ENCODE peak calls at places on chromosomes 6 and 20, in five cellular contexts. N is Panc1, H is AG10803, P is AG09309, Z is heart left ventricle. J is an unnamed sample.

GRCh38 chr6:170450946-170451761 is 102.0 kb downstream of the PSMB1 start:
- DNase-seq in N (no peak), H (no peak), P (no peak), Z (no peak), J (no peak)

GRCh38 chr20:38298768-38299288 is 5.1 kb upstream of the BPI start:
- DNase-seq in N (no peak), H (peak), P (no peak), Z (peak), J (peak)

GRCh38 chr6:158376650-158377081 is 64.4 kb downstream of the TULP4 start:
- DNase-seq in N (no peak), H (peak), P (peak), Z (no peak), J (peak)

GRCh38 chr20:54452277-54452676 is 23.1 kb upstream of the DOK5 start:
- DNase-seq in N (no peak), H (no peak), P (no peak), Z (no peak), J (no peak)

GRCh38 chr6:13452346-13453171 is 34.8 kb downstream of the GFOD1 start:
- DNase-seq in N (no peak), H (no peak), P (no peak), Z (no peak), J (no peak)

GRCh38 chr20:35012227-35013069 is 56.8 kb downstream of the MYH7B start:
- DNase-seq in N (no peak), H (no peak), P (no peak), Z (no peak), J (no peak)

GRCh38 chr6:162082520-162082919 is 645.0 kb downstream of the PRKN start:
- DNase-seq in N (no peak), H (no peak), P (no peak), Z (no peak), J (no peak)

GRCh38 chr6:127933852-127934840 is 33.3 kb upstream of the THEMIS start:
- DNase-seq in N (no peak), H (no peak), P (no peak), Z (no peak), J (no peak)

GRCh38 chr6:113495521-113495920 is 361.6 kb upstream of the MARCKS start:
- DNase-seq in N (no peak), H (peak), P (peak), Z (no peak), J (peak)

GRCh38 chr6:108113557-108114519 is 39.3 kb upstream of the OSTM1 start:
- DNase-seq in N (no peak), H (peak), P (peak), Z (no peak), J (peak)
- TF ChIP-seq CTCF in N (peak), H (peak), P (peak), Z (peak), J (peak)

GRCh38 chr6:147752686-147753418 is 244.4 kb downstream of the SAMD5 start:
- DNase-seq in N (no peak), H (no peak), P (no peak), Z (no peak), J (no peak)
- TF ChIP-seq CTCF in N (no peak), H (no peak), P (no peak), Z (no peak), J (no peak)

GRCh38 chr20:63224272-63225081 is 8.5 kb upstream of the YTHDF1 start:
- DNase-seq in N (no peak), H (peak), P (no peak), Z (peak), J (peak)
- TF ChIP-seq CTCF in N (peak), H (peak), P (peak), Z (no peak), J (peak)

GRCh38 chr6:87407531-87407895 is 259 bp upstream of the CFAP206 start:
- DNase-seq in N (peak), H (peak), P (no peak), Z (no peak), J (no peak)

GRCh38 chr6:87408721-87409155 is 966 bp downstream of the CFAP206 start:
- DNase-seq in N (peak), H (no peak), P (no peak), Z (no peak), J (no peak)

DNA sequence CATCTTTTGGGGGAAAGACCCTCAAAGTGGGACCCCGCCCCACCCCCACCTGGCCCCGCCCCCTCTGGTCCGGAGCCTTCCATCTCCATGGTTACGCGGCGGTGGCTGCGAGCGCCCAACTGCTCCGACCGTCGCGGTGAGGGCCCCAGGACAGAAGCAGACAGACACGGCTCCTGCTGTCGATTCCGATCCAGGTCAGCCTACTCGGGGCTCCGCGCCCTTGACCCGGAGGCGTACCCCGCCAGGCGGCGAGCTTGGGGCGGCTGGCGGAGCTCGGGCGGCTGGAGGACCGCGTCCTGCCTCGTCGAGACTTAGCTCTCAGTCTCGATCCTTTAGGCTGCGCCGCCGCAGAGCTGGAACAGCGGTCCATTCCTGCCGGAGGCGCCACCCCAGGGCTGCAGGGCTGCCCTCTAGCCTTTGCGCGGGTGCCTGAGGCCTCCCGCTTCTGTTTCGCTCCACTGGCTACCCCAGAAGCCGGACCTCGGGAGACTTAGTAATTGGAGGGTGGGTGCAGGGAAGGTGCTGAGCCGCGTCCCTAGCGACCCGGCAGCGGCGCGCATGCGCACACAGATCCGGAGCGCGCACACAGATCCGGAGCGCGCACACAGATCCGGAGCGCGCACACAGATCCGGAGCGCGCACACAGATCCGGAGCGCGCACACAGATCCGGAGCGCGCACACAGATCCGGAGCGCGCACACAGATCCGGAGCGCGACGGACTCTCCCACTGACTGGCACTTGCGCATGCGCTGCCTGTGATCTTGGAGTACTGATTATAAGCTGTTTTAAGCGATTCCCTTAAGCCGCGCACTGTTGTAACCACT is at the start of gene CFAP206:
- DNase-seq in N (peak), H (peak), P (peak), Z (peak), J (peak)
- TF ChIP-seq CTCF in N (peak), H (no peak), P (peak), Z (peak), J (peak)

DNA sequence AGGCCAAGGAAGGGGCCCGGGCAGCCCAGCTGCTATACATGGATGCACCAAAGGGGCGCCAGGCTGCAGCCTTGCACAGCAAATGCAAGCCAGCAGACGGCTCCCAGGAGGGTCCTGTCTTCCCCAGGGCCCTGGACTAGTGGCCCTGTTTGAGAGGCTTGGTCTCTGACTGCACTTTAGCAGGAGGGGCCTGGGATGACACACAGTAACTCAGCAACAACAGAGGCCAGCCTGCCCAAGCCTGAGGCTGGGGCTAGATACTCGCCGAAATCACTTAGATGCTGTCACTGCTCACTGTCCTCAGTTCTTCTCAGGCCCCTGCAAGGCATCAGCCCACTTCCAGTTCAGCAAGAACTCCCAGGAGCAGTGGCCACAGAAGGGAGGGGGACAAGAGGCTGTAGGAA is 73.5 kb downstream of the TRAM2 start:
- DNase-seq in N (no peak), H (no peak), P (no peak), Z (peak), J (no peak)
- TF ChIP-seq CTCF in N (no peak), H (peak), P (no peak), Z (no peak), J (no peak)

GRCh38 chr20:24872291-24873014 is 76.6 kb upstream of the CST7 start:
- DNase-seq in N (no peak), H (no peak), P (no peak), Z (no peak), J (no peak)
- TF ChIP-seq CTCF in N (no peak), H (no peak), P (no peak), Z (no peak), J (no peak)

DNA sequence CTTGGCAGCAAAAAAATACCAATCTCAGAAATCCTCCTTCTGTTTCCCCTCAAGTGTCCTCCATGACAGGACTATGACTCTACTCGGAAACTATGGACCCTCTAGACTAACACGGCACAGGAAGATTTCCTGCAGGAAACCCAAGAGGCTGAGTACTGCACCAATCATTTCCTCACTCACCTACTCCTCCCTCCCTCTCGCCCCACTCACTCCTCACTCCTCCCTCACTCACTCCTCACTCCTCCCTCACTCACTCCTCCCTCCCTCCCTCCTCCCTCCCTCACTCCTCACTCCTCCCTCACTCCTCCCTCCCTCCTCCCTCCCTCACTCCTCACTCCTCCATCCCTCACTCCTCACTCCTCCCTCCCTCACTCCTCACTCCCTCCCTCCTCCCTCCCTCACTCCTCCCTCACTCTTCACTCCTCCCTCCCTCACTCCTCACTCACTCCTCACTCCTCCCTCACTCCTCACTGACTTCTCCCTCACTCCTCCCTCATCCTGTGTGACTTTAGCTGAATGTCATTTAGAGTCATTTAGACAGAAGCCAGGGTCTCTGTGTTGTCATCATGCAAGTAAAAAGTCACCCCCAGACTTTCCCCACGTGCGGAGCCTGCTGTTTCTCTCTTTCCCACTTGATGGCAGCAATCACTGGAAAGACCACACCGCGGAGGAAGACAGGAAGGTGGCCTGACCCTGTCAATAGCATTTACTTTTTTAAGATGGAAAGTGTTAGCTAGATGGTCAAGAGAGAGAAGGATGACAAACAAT is 226.8 kb upstream of the PDE10A start:
- DNase-seq in N (no peak), H (peak), P (no peak), Z (no peak), J (no peak)
- TF ChIP-seq CTCF in N (peak), H (peak), P (peak), Z (peak), J (no peak)

GRCh38 chr20:25503946-25504345 is 81.4 kb downstream of the NINL start:
- DNase-seq in N (no peak), H (no peak), P (no peak), Z (no peak), J (no peak)
- TF ChIP-seq CTCF in N (no peak), H (no peak), P (no peak), Z (no peak), J (no peak)

GRCh38 chr6:26033942-26034354 is 53.3 kb upstream of the HFE start:
- DNase-seq in N (no peak), H (no peak), P (no peak), Z (no peak), J (no peak)

GRCh38 chr6:26031151-26031594 is 56.1 kb upstream of the HFE start:
- DNase-seq in N (no peak), H (no peak), P (no peak), Z (no peak), J (no peak)

GRCh38 chr6:26033132-26033941 is 53.9 kb upstream of the HFE start:
- DNase-seq in N (peak), H (peak), P (peak), Z (peak), J (peak)

GRCh38 chr6:26031595-26032386 is 55.4 kb upstream of the HFE start:
- DNase-seq in N (peak), H (peak), P (peak), Z (peak), J (peak)

DNA sequence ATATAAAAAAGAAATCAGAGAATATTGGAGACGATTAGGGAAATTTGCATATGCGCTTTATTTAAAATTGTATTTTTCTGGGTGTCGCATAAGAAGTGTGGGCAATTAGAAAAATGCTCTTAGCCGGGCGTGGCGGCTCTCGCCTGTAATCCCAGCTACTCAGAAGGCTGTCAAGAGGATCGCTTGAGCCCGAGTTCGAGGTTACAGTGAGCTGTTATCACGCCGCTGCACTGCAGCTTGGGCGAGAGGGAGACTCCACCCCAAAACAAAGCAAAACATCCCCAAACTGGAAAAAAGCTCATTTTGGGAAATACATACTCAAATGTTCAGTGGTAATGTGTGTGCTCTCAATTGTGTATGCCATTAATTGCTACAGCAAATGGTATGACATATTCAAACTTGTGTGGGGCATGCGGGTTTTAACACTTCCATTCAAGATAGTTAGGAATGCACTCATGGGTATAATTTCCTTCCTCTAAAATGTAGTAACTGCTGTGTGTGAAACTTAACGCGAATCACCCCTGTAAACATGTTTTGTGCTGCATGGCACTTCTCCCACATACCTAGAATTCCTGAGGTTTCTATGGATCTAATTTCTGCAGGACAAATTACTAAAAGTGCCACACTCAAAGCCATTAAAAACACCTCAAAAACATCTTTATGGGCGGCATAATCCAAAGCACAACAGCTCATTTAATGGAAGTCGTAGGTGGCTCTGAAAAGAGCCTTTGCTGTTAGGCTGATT is 54.7 kb upstream of the HFE start:
- DNase-seq in N (no peak), H (peak), P (no peak), Z (peak), J (peak)
- TF ChIP-seq CTCF in N (no peak), H (no peak), P (no peak), Z (no peak), J (no peak)

GRCh38 chr6:137541531-137541930 is 47.3 kb upstream of the OLIG3 start:
- DNase-seq in N (no peak), H (no peak), P (no peak), Z (no peak), J (no peak)

GRCh38 chr6:137530404-137530803 is 36.2 kb upstream of the OLIG3 start:
- DNase-seq in N (no peak), H (no peak), P (no peak), Z (no peak), J (no peak)

GRCh38 chr6:137531376-137532092 is 37.3 kb upstream of the OLIG3 start:
- DNase-seq in N (no peak), H (no peak), P (no peak), Z (no peak), J (no peak)

DNA sequence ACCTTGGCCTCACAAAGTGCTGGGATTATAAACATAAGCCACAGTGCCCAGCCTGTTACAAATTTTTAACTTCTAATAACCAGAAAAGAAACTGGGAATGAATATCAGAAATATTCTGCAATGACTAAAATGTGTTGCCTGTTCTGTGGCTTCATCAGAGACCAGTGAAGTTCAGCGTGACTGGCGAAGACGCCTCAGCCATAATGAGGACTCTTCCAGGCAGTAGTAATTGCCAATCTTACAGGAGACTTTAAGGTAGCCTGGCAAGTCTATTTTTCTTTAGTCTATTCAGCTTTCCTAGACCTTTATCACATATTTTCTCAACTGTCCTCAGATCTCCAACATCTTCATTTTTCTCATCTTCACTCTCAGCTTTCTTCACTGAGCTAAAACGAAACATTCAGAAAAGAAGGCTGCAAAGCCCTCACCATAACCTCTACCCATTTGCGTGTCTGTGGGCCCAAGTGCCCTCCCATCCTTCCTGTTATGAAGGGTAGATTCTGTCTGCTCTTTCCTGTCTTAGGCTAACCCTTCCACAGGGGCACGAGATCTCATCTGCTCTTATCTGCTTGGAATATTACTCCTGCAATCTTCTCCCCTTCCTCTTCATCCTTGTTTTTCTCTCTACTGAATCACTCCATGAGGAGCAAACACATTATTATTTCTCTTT is 42.0 kb upstream of the OLIG3 start:
- DNase-seq in N (no peak), H (no peak), P (no peak), Z (no peak), J (no peak)
- TF ChIP-seq CTCF in N (no peak), H (no peak), P (no peak), Z (no peak), J (no peak)